ENCODE peak calls at places on chromosomes 6 and 20, in six cellular contexts. H, W, U, R, S and Z are unnamed samples.
A peak's percentile ranks its signal among the peaks of the same experiment; 100 is the strongest.

GRCh38 chr6:227812-228338 is 64.4 kb upstream of the DUSP22 start:
- DNase-seq in H (no peak), W (no peak), U (no peak), R (no peak), S (no peak), Z (no peak)

GRCh38 chr20:18007534-18008292 is 38.9 kb downstream of the MGME1 start:
- DNase-seq in H (no peak), W (peak; percentile 39), U (no peak), R (no peak), S (no peak), Z (no peak)

GRCh38 chr6:148347076-148348054 is 4.7 kb downstream of the SASH1 start:
- DNase-seq in H (no peak), W (no peak), U (no peak), R (no peak), S (no peak), Z (no peak)

GRCh38 chr20:25483431-25484132 is 76.1 kb downstream of the GINS1 start:
- DNase-seq in H (no peak), W (no peak), U (no peak), R (no peak), S (no peak), Z (no peak)

GRCh38 chr6:166307981-166308768 is at the start of gene PRR18:
- DNase-seq in H (no peak), W (no peak), U (peak; percentile 48), R (no peak), S (no peak), Z (peak; percentile 56)

GRCh38 chr6:10585232-10585887 is 64.2 kb downstream of the GCNT2 start:
- DNase-seq in H (no peak), W (no peak), U (no peak), R (no peak), S (no peak), Z (peak; percentile 27)

GRCh38 chr6:20534906-20535305 is 649 bp downstream of the CDKAL1 start:
- DNase-seq in H (no peak), W (no peak), U (no peak), R (no peak), S (no peak), Z (no peak)

GRCh38 chr6:75893058-75893775 is 144.2 kb downstream of the MYO6 start:
- DNase-seq in H (no peak), W (no peak), U (no peak), R (peak; percentile 57), S (no peak), Z (peak; percentile 24)

GRCh38 chr6:114783083-114783482 is 440.3 kb upstream of the HS3ST5 start:
- DNase-seq in H (no peak), W (no peak), U (no peak), R (no peak), S (no peak), Z (no peak)

GRCh38 chr6:148747493-148748160 is 797 bp downstream of the UST start:
- DNase-seq in H (peak; percentile 49), W (peak; percentile 68), U (peak; percentile 61), R (peak; percentile 5), S (peak; percentile 49), Z (peak; percentile 69)

GRCh38 chr6:3748208-3748701 is 3.3 kb downstream of the PXDC1 start:
- DNase-seq in H (peak; percentile 55), W (no peak), U (peak; percentile 81), R (peak; percentile 75), S (no peak), Z (peak; percentile 71)

GRCh38 chr20:2005831-2006426 is 12.1 kb upstream of the PDYN start:
- DNase-seq in H (no peak), W (peak; percentile 58), U (peak; percentile 87), R (peak; percentile 55), S (peak; percentile 44), Z (peak; percentile 96)

GRCh38 chr6:55141611-55142010 is 32.7 kb upstream of the HCRTR2 start:
- DNase-seq in H (no peak), W (no peak), U (no peak), R (no peak), S (no peak), Z (no peak)

GRCh38 chr6:51398064-51398740 is 579.5 kb downstream of the TFAP2B start:
- DNase-seq in H (no peak), W (no peak), U (no peak), R (no peak), S (no peak), Z (no peak)
- TF ChIP-seq CTCF in H (no peak), W (no peak), U (no peak), R (no peak), S (no peak), Z (no peak)

DNA sequence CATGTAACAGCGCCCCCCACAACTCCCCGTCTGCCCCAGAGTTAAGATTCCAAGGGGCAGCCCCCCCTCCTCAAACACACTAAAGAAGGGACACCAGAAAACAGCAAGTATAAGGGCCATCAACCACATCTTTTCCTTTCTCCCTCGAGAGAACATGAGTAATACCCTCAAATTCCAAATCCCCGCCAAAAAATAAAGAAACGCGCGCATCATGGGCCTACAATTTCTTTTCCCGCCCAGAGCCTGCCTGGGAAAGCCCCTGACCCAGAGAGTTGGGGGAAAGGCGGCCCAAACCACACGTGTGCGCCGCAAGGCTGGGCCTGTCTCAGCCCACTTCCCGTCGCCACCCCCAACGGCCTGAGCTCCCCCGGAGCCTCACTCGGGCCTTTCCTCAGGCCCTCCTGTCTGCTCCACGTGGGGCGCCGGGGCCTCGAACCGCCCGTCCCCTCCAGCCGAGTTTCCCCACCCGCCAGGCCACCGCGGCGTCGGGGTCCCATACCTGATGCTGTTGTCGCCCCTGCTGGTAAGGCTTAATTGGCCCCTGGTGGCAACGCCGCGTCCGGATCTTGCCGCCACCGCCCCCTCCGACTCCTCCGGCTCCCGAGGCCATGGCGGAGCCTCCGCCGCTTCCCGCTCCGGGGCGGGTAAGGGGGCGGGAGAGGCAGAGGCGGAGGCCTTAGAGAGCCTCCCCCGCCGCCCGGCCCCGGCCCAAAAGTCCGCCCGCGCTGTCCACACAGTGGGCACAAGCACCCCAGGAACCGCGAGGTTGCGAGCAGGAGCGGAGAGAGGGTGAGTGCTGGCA is 746 bp downstream of the NUP153 start:
- DNase-seq in H (peak; percentile 56), W (peak; percentile 76), U (peak; percentile 60), R (peak; percentile 78), S (peak; percentile 86), Z (peak; percentile 68)
- TF ChIP-seq CTCF in H (no peak), W (peak; percentile 26), U (no peak), R (no peak), S (no peak), Z (no peak)

GRCh38 chr6:141764388-141764787 is 368.3 kb upstream of the GJE1 start:
- DNase-seq in H (no peak), W (no peak), U (no peak), R (no peak), S (no peak), Z (no peak)
- TF ChIP-seq CTCF in H (no peak), W (no peak), U (no peak), R (no peak), S (no peak), Z (no peak)

GRCh38 chr20:57372581-57373350 is 18.4 kb upstream of the RBM38 start:
- DNase-seq in H (no peak), W (no peak), U (no peak), R (no peak), S (no peak), Z (no peak)

GRCh38 chr20:57371363-57371762 is 19.8 kb upstream of the RBM38 start:
- DNase-seq in H (no peak), W (no peak), U (no peak), R (no peak), S (no peak), Z (no peak)

GRCh38 chr20:57372157-57372556 is 19.0 kb upstream of the RBM38 start:
- DNase-seq in H (no peak), W (no peak), U (no peak), R (no peak), S (no peak), Z (no peak)

GRCh38 chr20:57370316-57370715 is 19.3 kb downstream of the RAE1 start:
- DNase-seq in H (no peak), W (no peak), U (no peak), R (no peak), S (no peak), Z (no peak)

GRCh38 chr20:57369601-57370000 is 18.5 kb downstream of the RAE1 start:
- DNase-seq in H (no peak), W (no peak), U (no peak), R (no peak), S (no peak), Z (no peak)
- TF ChIP-seq CTCF in H (no peak), W (no peak), U (no peak), R (no peak), S (no peak), Z (no peak)

GRCh38 chr6:91412532-91412931 is 825.7 kb upstream of the MAP3K7 start:
- DNase-seq in H (no peak), W (no peak), U (no peak), R (no peak), S (no peak), Z (no peak)
- TF ChIP-seq CTCF in H (no peak), W (no peak), U (no peak), R (no peak), S (no peak), Z (no peak)

DNA sequence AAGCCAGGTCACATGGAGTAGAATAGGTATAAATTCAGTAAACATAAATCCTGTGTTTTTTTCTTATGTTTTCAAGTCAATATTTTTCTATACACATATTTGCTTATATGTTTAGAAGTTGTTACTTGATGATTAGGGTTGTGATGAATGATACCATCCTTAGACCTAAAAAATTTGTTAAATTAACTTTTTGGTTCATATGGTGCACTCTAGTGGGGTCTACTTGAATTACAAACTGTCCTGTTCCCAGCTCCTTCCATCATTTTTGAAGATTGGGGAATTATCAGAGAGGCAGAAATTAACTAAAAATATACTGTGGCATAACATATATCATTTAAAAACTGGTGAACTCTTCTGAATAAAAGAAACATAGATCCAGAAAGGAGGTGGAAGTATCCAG is 48.3 kb upstream of the RIPPLY2 start:
- DNase-seq in H (no peak), W (no peak), U (no peak), R (no peak), S (no peak), Z (no peak)
- TF ChIP-seq CTCF in H (no peak), W (no peak), U (no peak), R (no peak), S (no peak), Z (no peak)

GRCh38 chr20:23530937-23531567 is 37.2 kb downstream of the CST9L start:
- DNase-seq in H (no peak), W (no peak), U (no peak), R (no peak), S (no peak), Z (no peak)

GRCh38 chr20:23532533-23532932 is 35.8 kb downstream of the CST9L start:
- DNase-seq in H (no peak), W (no peak), U (no peak), R (no peak), S (no peak), Z (no peak)

GRCh38 chr20:23528867-23529431 is 38.0 kb downstream of the CST8 start:
- DNase-seq in H (no peak), W (no peak), U (no peak), R (peak; percentile 12), S (no peak), Z (no peak)

GRCh38 chr20:23524146-23524545 is 33.2 kb downstream of the CST8 start:
- DNase-seq in H (no peak), W (no peak), U (no peak), R (no peak), S (no peak), Z (no peak)

DNA sequence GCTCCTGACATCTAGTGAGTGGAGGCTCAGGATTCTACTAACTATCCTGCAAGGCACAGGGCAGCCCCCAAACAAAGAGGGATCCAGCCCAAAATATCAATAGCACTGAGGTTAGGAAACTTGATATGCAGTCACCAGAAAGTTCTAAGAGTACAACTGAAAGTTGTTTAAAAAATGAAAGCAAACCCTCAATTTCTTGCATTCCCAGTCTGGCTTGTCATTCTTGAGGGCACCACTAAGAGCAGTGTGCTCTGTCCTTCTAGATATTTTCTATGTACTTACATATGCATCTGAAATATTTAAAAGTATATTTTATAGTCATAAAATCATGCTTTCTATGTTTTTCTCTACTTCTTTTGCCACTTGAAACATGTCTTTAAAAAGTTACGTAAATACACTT is 35.9 kb downstream of the CST8 start:
- DNase-seq in H (no peak), W (no peak), U (no peak), R (no peak), S (no peak), Z (no peak)
- TF ChIP-seq CTCF in H (no peak), W (no peak), U (no peak), R (no peak), S (no peak), Z (no peak)